ENCODE peak calls at places on chromosomes 5 and 9, in four cellular contexts. V, L, P and Z are unnamed samples.

GRCh38 chr5:56352808-56353590 is 119.9 kb upstream of the ANKRD55 start:
- DNase-seq in V (no peak), L (no peak), P (no peak), Z (no peak)

GRCh38 chr9:80501635-80502034 is 929.9 kb downstream of the TLE4 start:
- DNase-seq in V (no peak), L (no peak), P (no peak), Z (no peak)

GRCh38 chr9:80020530-80020929 is 448.8 kb downstream of the TLE4 start:
- DNase-seq in V (no peak), L (no peak), P (no peak), Z (no peak)

GRCh38 chr9:137820161-137820855 is 57.3 kb upstream of the CACNA1B start:
- DNase-seq in V (no peak), L (no peak), P (no peak), Z (no peak)

GRCh38 chr9:110443146-110443877 is 105.6 kb upstream of the TXNDC8 start:
- DNase-seq in V (no peak), L (no peak), P (no peak), Z (no peak)

GRCh38 chr9:21813575-21814473 is 11.4 kb downstream of the MTAP start:
- DNase-seq in V (no peak), L (no peak), P (peak; percentile 34), Z (peak; percentile 74)

GRCh38 chr9:37406603-37407401 is 15.7 kb upstream of the GRHPR start:
- DNase-seq in V (no peak), L (no peak), P (no peak), Z (no peak)

GRCh38 chr9:101620452-101620851 is 25.7 kb upstream of the PPP3R2 start:
- DNase-seq in V (no peak), L (no peak), P (no peak), Z (no peak)

GRCh38 chr5:79695501-79695900 is 5.9 kb downstream of the CMYA5 start:
- DNase-seq in V (no peak), L (no peak), P (no peak), Z (no peak)

GRCh38 chr5:103569313-103570060 is 6.9 kb upstream of the NUDT12 start:
- DNase-seq in V (no peak), L (no peak), P (no peak), Z (no peak)

GRCh38 chr9:86517475-86517874 is 163.3 kb upstream of the TUT7 start:
- DNase-seq in V (no peak), L (no peak), P (no peak), Z (no peak)

GRCh38 chr9:128067622-128067897 is 440 bp upstream of the NAIF1 start:
- DNase-seq in V (no peak), L (no peak), P (no peak), Z (no peak)
- TF ChIP-seq POLR2A in V (no peak), L (no peak), P (peak; percentile 13), Z (no peak)

DNA sequence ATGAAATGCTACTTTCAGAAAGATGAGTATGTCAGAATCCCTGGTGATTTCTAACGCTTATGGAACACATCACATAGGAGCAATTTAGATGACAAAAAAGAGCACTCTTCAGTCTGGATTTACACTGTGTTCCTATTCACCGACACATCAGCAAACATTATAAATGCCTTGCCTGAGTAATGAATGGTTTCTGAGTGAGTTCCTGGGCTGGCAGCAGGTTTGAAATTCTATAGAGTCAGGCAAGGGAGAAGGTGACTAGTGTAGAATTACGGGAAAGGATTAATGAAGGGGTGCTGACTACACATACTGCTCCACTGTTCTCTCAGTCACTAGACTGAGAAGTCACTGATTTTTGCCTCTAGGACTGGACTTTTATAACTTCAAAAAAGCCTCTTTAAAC is 318.7 kb upstream of the ZNF608 start:
- DNase-seq in V (no peak), L (no peak), P (no peak), Z (no peak)
- TF ChIP-seq EP300 in V (no peak), L (no peak), P (no peak), Z (no peak)

DNA sequence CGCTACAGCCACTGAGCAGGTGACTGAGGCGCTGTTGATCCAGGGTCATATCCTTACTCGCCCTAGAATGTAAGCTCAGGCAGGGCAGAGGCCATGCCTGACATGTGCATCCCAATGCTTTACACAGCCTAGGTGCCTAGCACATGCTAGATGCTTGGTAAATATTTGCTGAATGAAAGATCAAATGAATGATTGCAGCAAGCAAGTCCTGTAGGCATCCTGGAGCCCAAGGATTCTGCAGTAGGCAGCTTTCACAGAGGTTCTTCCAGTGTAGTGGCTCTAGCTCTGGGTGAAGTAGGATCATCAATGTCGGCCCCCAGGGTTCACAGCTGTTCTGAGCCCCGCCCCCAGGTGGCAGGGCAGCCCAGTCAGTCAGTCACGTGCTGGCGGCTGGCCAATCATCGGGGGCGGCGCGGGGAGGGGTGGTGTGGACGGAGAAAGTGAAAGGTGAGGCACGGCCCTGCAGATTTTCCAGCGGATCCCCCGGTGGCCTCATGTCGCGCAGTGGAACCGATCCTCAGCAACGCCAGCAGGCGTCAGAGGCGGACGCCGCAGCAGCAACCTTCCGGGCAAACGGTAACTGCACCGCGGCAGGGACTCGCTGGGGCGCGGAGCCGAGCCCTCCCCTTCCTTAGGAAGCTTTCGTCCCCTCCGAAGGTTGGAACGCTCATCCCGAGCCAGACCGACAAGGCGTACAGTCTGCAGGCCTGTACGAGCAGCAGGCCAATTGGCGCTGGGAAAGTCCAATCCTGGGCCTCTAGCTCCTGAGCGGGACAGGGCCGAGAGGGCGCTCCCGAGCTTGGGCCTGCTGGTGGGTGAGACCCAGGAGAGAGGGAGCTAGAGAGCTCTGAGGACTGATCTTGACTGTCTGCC is at the start of gene GALT:
- DNase-seq in V (no peak), L (peak; percentile 97), P (peak; percentile 93), Z (peak; percentile 97)
- TF ChIP-seq POLR2A in V (peak; percentile 87), L (peak; percentile 61), P (no peak), Z (no peak)

GRCh38 chr5:96714951-96715451 is 52.8 kb downstream of the CAST start:
- DNase-seq in V (no peak), L (peak; percentile 38), P (peak; percentile 31), Z (peak; percentile 63)
- TF ChIP-seq EP300 in V (no peak), L (no peak), P (no peak), Z (peak; percentile 83)

GRCh38 chr5:65624570-65625555 is at the start of the genes SHLD3 and TRAPPC13:
- DNase-seq in V (peak; percentile 85), L (peak; percentile 64), P (peak; percentile 81), Z (peak; percentile 84)

GRCh38 chr5:65620021-65620420 is 4.1 kb downstream of the TRIM23 start:
- DNase-seq in V (no peak), L (no peak), P (no peak), Z (no peak)

GRCh38 chr5:65625743-65626142 is 916 bp downstream of the SHLD3 start:
- DNase-seq in V (no peak), L (no peak), P (no peak), Z (no peak)

GRCh38 chr5:65623482-65623881 is 651 bp downstream of the TRIM23 start:
- DNase-seq in V (no peak), L (no peak), P (no peak), Z (no peak)

DNA sequence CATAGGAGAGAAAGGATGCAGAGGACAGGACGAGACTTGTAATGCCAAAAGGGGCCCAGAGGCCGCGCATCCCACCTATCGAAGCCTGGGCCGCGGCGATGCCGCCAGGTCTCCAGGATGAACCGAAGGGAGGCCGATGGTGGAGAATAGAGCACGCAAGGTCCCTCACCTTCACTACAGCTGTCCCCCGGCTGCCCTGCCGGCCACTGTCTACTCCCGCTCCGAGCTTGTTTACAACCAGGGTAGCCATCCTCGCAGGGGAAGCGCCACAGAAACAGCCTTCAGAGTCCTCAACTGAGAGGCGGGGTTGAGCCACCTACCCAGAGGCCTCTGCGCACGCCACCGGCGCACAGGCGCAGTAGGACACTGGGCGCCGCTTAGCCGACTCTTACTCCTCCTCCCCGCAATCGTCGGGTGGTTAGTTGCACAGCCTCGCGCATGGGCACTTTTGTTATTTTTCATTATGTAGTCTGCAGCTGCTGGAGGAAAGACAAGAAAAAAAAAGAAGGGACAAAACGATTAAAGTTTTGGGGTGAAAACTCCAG is at the start of gene TRIM23:
- DNase-seq in V (peak; percentile 87), L (peak; percentile 79), P (peak; percentile 87), Z (peak; percentile 84)
- TF ChIP-seq POLR2A in V (peak; percentile 73), L (peak; percentile 66), P (peak; percentile 38), Z (peak; percentile 41)